ENCODE peak calls at places on chromosomes 4 and X, in nine cellular contexts. A is fibroblast of lung, X is Peyer's patch, E is right lobe of liver, T is cardiac muscle cell, M is dorsolateral prefrontal cortex, U is OCI-LY7, Z is uterus, O is GM12865. G is an unnamed sample.
A peak's percentile ranks its signal among the peaks of the same experiment; 100 is the strongest.

GRCh38 chr4:78758105-78758504 is 18.0 kb upstream of the BMP2K start:
- DNase-seq in A (no peak), X (no peak), E (no peak), T (no peak), M (no peak), U (no peak), Z (no peak), O (no peak), G (no peak)

GRCh38 chr4:170599894-170600293 is 510.1 kb upstream of the AADAT start:
- DNase-seq in A (no peak), X (no peak), E (no peak), T (no peak), M (no peak), U (no peak), Z (no peak), O (no peak), G (no peak)

GRCh38 chrX:136725446-136726104 is 55.2 kb downstream of the ARHGEF6 start:
- DNase-seq in A (peak; percentile 68), X (no peak), E (no peak), T (no peak), M (no peak), U (no peak), Z (peak; percentile 23), O (no peak), G (peak; percentile 81)

GRCh38 chr4:41369680-41370079 is 113.0 kb downstream of the UCHL1 start:
- DNase-seq in A (peak; percentile 41), X (no peak), E (peak; percentile 62), T (no peak), M (no peak), U (no peak), Z (no peak), O (peak; percentile 9), G (no peak)

GRCh38 chr4:127304356-127304755 is 328.4 kb upstream of the INTU start:
- DNase-seq in A (peak; percentile 69), X (no peak), E (no peak), T (no peak), M (no peak), U (no peak), Z (no peak), O (no peak), G (peak; percentile 12)

GRCh38 chr4:27721193-27721592 is 860.6 kb downstream of the STIM2 start:
- DNase-seq in A (no peak), X (no peak), E (no peak), T (no peak), M (no peak), U (no peak), Z (no peak), O (no peak), G (no peak)

GRCh38 chr4:85147481-85148076 is 181.1 kb upstream of the WDFY3 start:
- DNase-seq in A (peak; percentile 56), X (no peak), E (no peak), T (peak; percentile 75), M (peak; percentile 61), U (peak; percentile 61), Z (no peak), O (peak; percentile 67), G (peak; percentile 79)

GRCh38 chr4:179110816-179111215 is 1668.6 kb upstream of the AGA start:
- DNase-seq in A (peak; percentile 92), X (no peak), E (no peak), T (no peak), M (no peak), U (no peak), Z (no peak), O (no peak), G (no peak)

GRCh38 chr4:10593130-10593529 is 91.4 kb downstream of the CLNK start:
- DNase-seq in A (no peak), X (no peak), E (no peak), T (no peak), M (no peak), U (no peak), Z (no peak), O (no peak), G (no peak)

GRCh38 chr4:10589808-10590207 is 94.8 kb downstream of the CLNK start:
- DNase-seq in A (no peak), X (no peak), E (no peak), T (no peak), M (no peak), U (no peak), Z (no peak), O (no peak), G (peak; percentile 28)

GRCh38 chr4:10587697-10588096 is 96.9 kb downstream of the CLNK start:
- DNase-seq in A (peak; percentile 45), X (no peak), E (no peak), T (no peak), M (no peak), U (no peak), Z (no peak), O (no peak), G (no peak)

GRCh38 chr4:10589308-10589707 is 95.3 kb downstream of the CLNK start:
- DNase-seq in A (no peak), X (no peak), E (no peak), T (no peak), M (no peak), U (no peak), Z (no peak), O (no peak), G (no peak)

DNA sequence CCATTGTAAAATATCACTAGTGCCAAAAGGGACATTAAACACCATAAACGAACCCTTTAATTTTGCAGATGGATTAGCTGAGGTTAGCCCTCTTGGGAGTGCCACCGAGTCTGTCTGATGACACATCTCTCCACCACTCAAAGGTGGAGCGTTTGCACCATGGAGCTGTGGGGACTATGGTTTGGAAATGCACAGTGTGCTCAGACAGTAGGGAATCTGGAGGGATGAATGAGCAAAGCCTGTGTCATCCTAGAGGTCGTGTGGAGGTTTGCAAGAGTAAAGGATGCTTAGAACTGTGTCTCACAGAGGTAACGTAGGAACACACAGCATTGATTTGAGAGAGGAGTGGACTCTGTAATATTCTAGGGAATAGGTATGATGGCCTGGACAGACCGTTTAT is 93.7 kb downstream of the CLNK start:
- DNase-seq in A (peak; percentile 79), X (no peak), E (no peak), T (no peak), M (no peak), U (no peak), Z (no peak), O (no peak), G (peak; percentile 38)
- TF ChIP-seq CTCF in A (no peak), X (no peak), E (no peak), T (no peak), M (no peak), U (no peak), Z (no peak), O (no peak), G (no peak)

GRCh38 chrX:72271812-72272211 is 5.2 kb downstream of the RPS4X start:
- DNase-seq in A (no peak), X (no peak), E (no peak), T (no peak), M (no peak), U (no peak), Z (no peak), O (no peak), G (no peak)

GRCh38 chrX:72272868-72273267 is 4.2 kb downstream of the RPS4X start:
- DNase-seq in A (peak; percentile 74), X (no peak), E (no peak), T (no peak), M (no peak), U (no peak), Z (no peak), O (no peak), G (peak; percentile 46)

GRCh38 chrX:72276478-72276953 is 532 bp downstream of the RPS4X start:
- DNase-seq in A (no peak), X (no peak), E (no peak), T (no peak), M (no peak), U (no peak), Z (no peak), O (no peak), G (no peak)

GRCh38 chrX:72273718-72274117 is 3.3 kb downstream of the RPS4X start:
- DNase-seq in A (no peak), X (no peak), E (no peak), T (no peak), M (no peak), U (no peak), Z (no peak), O (no peak), G (no peak)

DNA sequence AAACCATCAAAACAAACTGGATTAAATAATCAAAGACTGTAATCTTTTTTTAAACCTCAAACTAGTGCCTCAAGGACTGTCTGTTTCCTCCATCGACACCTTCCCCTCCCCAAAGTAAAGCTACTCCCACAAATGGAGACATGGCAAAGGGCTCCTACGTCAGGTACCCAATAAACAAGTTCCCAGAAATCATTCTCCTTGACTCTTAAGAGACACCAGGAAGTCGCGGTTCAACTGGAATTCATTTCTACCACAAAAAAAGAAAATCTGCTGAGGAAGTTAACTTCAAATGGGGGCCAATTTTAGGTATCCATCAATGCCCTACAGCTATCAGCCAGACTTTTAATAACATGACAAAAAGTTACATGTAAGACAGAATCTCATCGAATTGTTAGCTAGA is 2.5 kb downstream of the RPS4X start:
- DNase-seq in A (peak; percentile 56), X (no peak), E (no peak), T (no peak), M (no peak), U (no peak), Z (no peak), O (no peak), G (no peak)
- H3K4me3 ChIP-seq in A (peak overlapping the region; percentile 83), X (no peak overlapping the region), E (no peak overlapping the region), T (no peak overlapping the region), M (no peak overlapping the region), U (peak overlapping the region; percentile 100), Z (no peak overlapping the region), O (peak overlapping the region; percentile 90), G (peak overlapping the region; percentile 88)

GRCh38 chrX:78838709-78839108 is 91.2 kb downstream of the LPAR4 start:
- DNase-seq in A (no peak), X (no peak), E (no peak), T (no peak), M (no peak), U (no peak), Z (no peak), O (no peak), G (no peak)
- TF ChIP-seq CTCF in A (no peak), X (no peak), E (no peak), T (no peak), M (no peak), U (no peak), Z (no peak), O (no peak), G (no peak)

DNA sequence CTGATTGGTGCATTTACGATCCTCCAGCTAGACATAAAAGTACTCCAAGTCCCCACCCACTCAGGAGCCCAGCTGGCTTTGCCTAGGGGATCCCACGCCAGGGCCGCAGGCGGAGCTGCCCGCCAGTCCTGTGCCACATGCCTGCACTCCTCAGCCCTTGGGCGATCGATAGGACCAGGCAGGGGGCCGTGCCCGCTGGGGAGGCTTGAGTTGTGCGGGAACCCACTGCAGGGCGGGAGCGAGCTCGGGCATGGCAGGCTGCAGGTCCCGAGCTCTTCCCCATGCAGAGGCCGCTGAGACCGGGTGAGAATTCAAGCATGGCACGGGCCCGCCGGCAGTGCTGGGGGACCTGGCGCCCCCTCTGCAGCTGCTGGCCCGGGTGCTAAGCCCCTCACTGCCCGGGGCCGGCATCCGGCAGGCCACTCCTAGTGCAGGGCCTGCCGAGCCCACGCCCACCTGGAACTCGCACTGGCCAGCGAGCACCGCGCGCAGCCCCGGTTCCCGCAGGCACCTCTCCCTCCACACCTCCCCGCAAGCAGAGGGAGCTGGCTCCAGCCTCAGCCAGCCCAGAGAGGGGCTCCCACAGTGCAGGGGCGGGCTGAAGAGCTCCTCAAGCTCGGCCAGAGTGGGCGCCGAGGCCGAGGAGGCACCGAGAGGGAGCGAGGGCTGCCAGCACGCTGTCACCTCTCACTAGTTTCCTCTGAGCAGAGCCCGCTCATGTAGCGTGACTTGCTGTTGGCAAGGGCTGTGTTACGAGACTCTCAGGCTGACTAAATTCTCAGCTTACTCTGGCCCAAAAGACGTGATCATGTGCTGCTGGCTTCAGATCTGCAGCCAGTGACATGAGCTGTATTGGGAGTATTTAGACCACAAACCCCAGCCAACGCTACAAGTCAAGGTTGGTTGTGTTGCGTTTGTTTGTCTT is 87.5 kb downstream of the TRAPPC11 start:
- DNase-seq in A (no peak), X (no peak), E (no peak), T (no peak), M (no peak), U (no peak), Z (no peak), O (peak; percentile 42), G (peak; percentile 73)
- H3K4me3 ChIP-seq in A (no peak overlapping the region), X (no peak overlapping the region), E (no peak overlapping the region), T (no peak overlapping the region), M (no peak overlapping the region), U (no peak overlapping the region), Z (no peak overlapping the region), O (no peak overlapping the region), G (no peak overlapping the region)